ENCODE peak calls at places on chromosomes 13 and 19, in seven cellular contexts. O, Y, F, M, H, G and J are unnamed samples.

GRCh38 chr13:106145997-106146864 is 389.2 kb downstream of the EFNB2 start:
- DNase-seq in O (no peak), Y (no peak), F (no peak), M (no peak), H (no peak), G (no peak), J (no peak)

GRCh38 chr13:41352935-41353801 is 42.1 kb downstream of the NAA16 start:
- DNase-seq in O (peak), Y (peak), F (peak), M (peak), H (peak), G (no peak), J (no peak)

GRCh38 chr13:70457474-70457873 is 349.2 kb upstream of the KLHL1 start:
- DNase-seq in O (no peak), Y (no peak), F (no peak), M (no peak), H (no peak), G (no peak), J (no peak)

GRCh38 chr19:43438291-43439162 is 23.8 kb downstream of the TEX101 start:
- DNase-seq in O (peak), Y (no peak), F (peak), M (peak), H (no peak), G (peak), J (no peak)

GRCh38 chr13:32225494-32225931 is 89.7 kb downstream of the ZAR1L start:
- DNase-seq in O (peak), Y (no peak), F (no peak), M (no peak), H (no peak), G (no peak), J (no peak)

GRCh38 chr19:47377801-47378200 is 28.7 kb downstream of the DHX34 start:
- DNase-seq in O (no peak), Y (no peak), F (no peak), M (no peak), H (no peak), G (no peak), J (peak)

GRCh38 chr19:6087074-6087506 is 23.2 kb downstream of the RFX2 start:
- DNase-seq in O (no peak), Y (peak), F (no peak), M (no peak), H (no peak), G (no peak), J (peak)

GRCh38 chr13:73248711-73249580 is 190.1 kb downstream of the KLF5 start:
- DNase-seq in O (no peak), Y (no peak), F (peak), M (no peak), H (no peak), G (peak), J (no peak)

GRCh38 chr19:970695-971094 is 13.4 kb upstream of the WDR18 start:
- DNase-seq in O (no peak), Y (no peak), F (no peak), M (no peak), H (no peak), G (no peak), J (peak)

GRCh38 chr13:110265682-110266430 is 41.1 kb downstream of the COL4A1 start:
- DNase-seq in O (no peak), Y (no peak), F (no peak), M (no peak), H (no peak), G (no peak), J (no peak)

GRCh38 chr19:996051-996838 is 4.0 kb upstream of the GRIN3B start:
- DNase-seq in O (no peak), Y (no peak), F (no peak), M (peak), H (no peak), G (peak), J (peak)

DNA sequence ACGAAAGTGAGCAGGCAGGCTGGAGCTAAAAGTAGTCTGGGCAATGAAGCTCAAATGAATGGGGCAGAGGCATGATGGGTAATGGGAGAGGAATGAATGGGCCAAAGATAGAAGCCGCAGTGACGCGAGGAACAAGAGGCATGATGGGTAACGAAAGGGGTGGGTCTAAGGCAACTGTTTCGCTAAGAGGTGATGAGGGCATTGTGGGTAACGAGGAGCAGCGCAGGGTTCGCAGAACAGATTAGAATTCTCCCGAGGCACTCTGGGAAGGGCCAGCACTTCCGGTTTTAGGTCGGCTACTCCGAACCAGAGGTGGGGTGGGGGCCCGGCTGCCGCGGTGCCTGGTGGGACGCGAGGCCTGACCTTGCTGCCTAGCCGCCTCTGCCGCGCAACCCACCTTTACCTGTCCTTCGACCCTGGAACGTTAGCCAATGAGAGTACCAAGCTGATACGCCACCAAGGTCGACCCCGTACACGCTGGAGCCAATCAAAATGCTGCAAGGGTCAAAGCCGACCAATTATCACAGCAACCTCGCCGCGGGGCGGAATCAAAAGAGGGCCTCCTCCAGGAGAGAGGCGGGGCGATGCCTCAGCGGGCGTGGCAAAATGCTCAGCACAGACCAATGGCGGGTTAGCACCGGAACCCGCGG is 563 bp upstream of the TOMM40 start:
- DNase-seq in O (peak), Y (peak), F (peak), M (no peak), H (peak), G (no peak), J (peak)
- TF ChIP-seq CTCF in O (no peak), Y (no peak), F (no peak), M (no peak), H (no peak), G (no peak), J (no peak)

DNA sequence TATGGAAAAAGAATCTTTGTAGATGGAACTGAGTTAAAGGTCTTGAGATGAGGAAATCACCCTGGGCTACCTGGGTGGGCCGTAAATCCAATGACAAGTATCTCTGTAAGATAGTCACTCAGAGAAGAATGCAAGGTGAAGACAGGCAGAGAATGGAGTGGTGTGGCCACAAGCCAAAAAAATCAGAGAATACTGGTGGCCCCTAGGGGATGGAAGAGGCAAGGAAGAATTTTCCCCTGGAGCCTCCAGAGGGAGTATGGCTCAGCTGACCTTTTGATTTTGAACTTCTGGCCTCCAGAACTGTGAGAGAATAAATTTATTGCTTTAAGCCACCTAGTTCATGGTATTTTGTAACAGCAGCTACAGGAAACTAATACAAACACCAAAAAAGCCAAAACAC is 32.7 kb upstream of the CSNK1A1L start:
- DNase-seq in O (no peak), Y (peak), F (no peak), M (no peak), H (no peak), G (no peak), J (no peak)
- TF ChIP-seq CTCF in O (no peak), Y (no peak), F (no peak), M (no peak), H (peak), G (no peak), J (peak)

GRCh38 chr19:51904331-51905165 is at the start of gene ZNF649:
- DNase-seq in O (peak), Y (peak), F (peak), M (peak), H (peak), G (peak), J (peak)
- TF ChIP-seq CTCF in O (peak), Y (peak), F (no peak), M (no peak), H (peak), G (no peak), J (no peak)

DNA sequence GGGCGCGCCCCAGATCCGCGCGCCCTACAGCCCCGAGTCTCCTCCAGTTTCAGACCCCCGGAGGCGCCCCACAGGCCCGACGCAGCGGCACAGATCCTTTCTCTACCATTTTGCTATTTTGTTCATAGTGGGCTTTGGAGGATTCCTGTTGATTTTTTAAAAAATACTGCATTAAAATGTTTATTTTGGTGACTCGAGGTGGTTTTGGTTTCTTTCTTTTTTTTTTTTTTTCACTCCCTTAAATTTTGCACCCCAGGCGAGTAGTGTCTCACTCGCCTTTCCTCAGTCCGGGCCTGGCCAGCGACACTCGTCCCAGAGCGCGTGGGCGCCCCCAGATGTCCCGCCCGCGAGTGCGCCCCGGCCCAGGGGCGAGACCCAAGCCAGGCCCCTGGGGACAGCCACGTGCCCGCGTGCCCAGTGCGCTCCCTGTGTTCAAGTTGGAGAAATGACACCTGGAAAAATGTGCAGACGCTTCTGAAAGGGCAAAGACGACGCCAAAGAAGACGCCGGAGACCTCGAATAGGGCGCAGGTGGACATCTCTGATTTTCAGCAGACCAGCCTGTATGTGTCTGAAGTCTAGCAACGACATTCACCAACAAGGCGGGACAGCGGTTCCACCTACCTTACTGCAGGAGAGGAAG is 478 bp upstream of the INSR start:
- DNase-seq in O (no peak), Y (peak), F (peak), M (peak), H (peak), G (peak), J (peak)
- TF ChIP-seq CTCF in O (peak), Y (peak), F (no peak), M (no peak), H (peak), G (no peak), J (peak)

GRCh38 chr19:51341066-51341465 is 873 bp downstream of the VSIG10L start:
- DNase-seq in O (no peak), Y (no peak), F (no peak), M (peak), H (no peak), G (no peak), J (no peak)

GRCh38 chr19:51339687-51340656 is 2.0 kb downstream of the VSIG10L start:
- DNase-seq in O (peak), Y (peak), F (peak), M (peak), H (peak), G (peak), J (peak)

GRCh38 chr19:51338563-51339312 is 3.2 kb downstream of the VSIG10L start:
- DNase-seq in O (peak), Y (peak), F (peak), M (peak), H (peak), G (peak), J (peak)

GRCh38 chr19:51337861-51338562 is 3.9 kb downstream of the VSIG10L start:
- DNase-seq in O (no peak), Y (no peak), F (no peak), M (no peak), H (no peak), G (no peak), J (no peak)

DNA sequence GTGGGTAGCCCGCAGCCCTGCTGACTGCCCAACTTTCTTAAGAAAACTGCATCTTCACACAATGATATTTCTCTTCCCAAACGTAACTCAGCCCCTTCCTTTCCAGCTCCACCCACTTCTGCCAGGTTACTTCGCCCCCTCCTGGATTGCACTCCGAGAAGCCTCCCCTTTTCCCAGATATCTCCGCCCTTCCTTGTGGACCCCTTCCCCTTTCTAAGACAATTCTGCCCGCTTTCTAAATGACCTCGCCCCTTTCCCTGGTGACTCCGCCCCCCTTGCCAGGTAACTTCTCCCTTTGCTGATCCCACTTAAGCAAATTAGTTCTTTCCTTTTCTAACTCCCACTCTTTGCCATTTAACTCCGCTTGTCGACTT is 2.6 kb downstream of the VSIG10L start:
- DNase-seq in O (no peak), Y (no peak), F (peak), M (no peak), H (no peak), G (no peak), J (no peak)
- TF ChIP-seq CTCF in O (peak), Y (no peak), F (no peak), M (no peak), H (no peak), G (no peak), J (no peak)

GRCh38 chr19:49807888-49808675 is 5.0 kb downstream of the FUZ start:
- DNase-seq in O (no peak), Y (no peak), F (no peak), M (no peak), H (no peak), G (no peak), J (no peak)
- TF ChIP-seq CTCF in O (no peak), Y (no peak), F (no peak), M (no peak), H (no peak), G (no peak), J (no peak)

GRCh38 chr13:37959284-37959683 is 89.7 kb upstream of the TRPC4 start:
- DNase-seq in O (no peak), Y (no peak), F (no peak), M (no peak), H (no peak), G (no peak), J (no peak)

GRCh38 chr13:37956536-37956935 is 87.0 kb upstream of the TRPC4 start:
- DNase-seq in O (no peak), Y (no peak), F (no peak), M (no peak), H (no peak), G (no peak), J (no peak)

GRCh38 chr13:37966266-37966665 is 96.7 kb upstream of the TRPC4 start:
- DNase-seq in O (no peak), Y (no peak), F (no peak), M (no peak), H (no peak), G (no peak), J (no peak)

DNA sequence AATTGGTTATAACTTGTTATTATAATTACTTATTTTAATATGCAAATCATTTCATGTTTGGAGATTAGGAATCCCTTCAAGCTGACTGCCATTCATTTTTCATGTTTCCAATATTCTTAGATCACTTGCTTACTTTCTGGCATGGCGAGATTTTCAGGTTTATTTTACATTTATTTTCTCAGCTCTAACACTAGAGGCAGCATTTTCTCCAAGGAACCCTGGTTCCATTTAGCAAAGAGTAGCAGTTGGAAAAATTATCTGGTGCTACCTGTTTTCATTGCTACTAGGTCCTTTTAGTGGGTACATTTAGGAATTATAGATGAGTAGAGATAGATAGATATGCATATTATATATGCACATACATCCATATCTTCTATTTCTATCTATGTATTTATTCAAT is 90.9 kb upstream of the TRPC4 start:
- DNase-seq in O (no peak), Y (no peak), F (no peak), M (no peak), H (no peak), G (no peak), J (no peak)
- TF ChIP-seq CTCF in O (no peak), Y (no peak), F (no peak), M (no peak), H (peak), G (no peak), J (peak)